ENCODE peak calls at places on chromosomes 12 and 14, in four cellular contexts. I, J, D and N are unnamed samples.

GRCh38 chr12:47878918-47879481 is 25.8 kb downstream of the VDR start:
- DNase-seq in I (no peak), J (no peak), D (no peak), N (no peak)

GRCh38 chr14:53399057-53399456 is 245.9 kb upstream of the DDHD1 start:
- DNase-seq in I (no peak), J (no peak), D (peak; percentile 44), N (no peak)

GRCh38 chr14:36306836-36307235 is 13.6 kb downstream of the MBIP start:
- DNase-seq in D (no peak), I (no peak), J (no peak), N (no peak)

GRCh38 chr14:68216957-68217356 is 397.4 kb downstream of the RAD51B start:
- DNase-seq in D (no peak), J (no peak), I (no peak), N (no peak)

GRCh38 chr14:32183151-32184048 is 18.4 kb upstream of the RNU6-7 start:
- DNase-seq in I (no peak), D (no peak), J (no peak), N (no peak)

GRCh38 chr12:44835641-44836379 is 40.3 kb downstream of the NELL2 start:
- DNase-seq in J (no peak), I (no peak), D (no peak), N (peak; percentile 35)

GRCh38 chr14:44170554-44170953 is 336.5 kb downstream of the FSCB start:
- DNase-seq in D (no peak), I (no peak), J (no peak), N (no peak)

GRCh38 chr12:132523576-132524331 is 33.8 kb downstream of the FBRSL1 start:
- DNase-seq in J (peak; percentile 73), D (peak; percentile 53), I (peak; percentile 76), N (peak; percentile 73)

GRCh38 chr12:203462-204260 is 10.3 kb downstream of the SLC6A12 start:
- DNase-seq in I (no peak), J (no peak), D (peak; percentile 17), N (no peak)

GRCh38 chr14:22753586-22753985 is 12.9 kb upstream of the OXA1L start:
- DNase-seq in J (no peak), I (no peak), D (no peak), N (no peak)

GRCh38 chr12:28574746-28575592 is 384.7 kb downstream of the CCDC91 start:
- DNase-seq in I (no peak), J (no peak), D (no peak), N (no peak)

GRCh38 chr12:19867151-19867550 is 427.9 kb downstream of the AEBP2 start:
- DNase-seq in J (no peak), I (no peak), D (no peak), N (no peak)

GRCh38 chr12:8577879-8578278 is 34.8 kb downstream of the AICDA start:
- DNase-seq in J (no peak), I (no peak), D (no peak), N (no peak)
- TF ChIP-seq CTCF in J (no peak), I (no peak), D (no peak), N (no peak)

GRCh38 chr12:129911437-129912049 is 7.7 kb upstream of the TMEM132D start:
- DNase-seq in J (peak; percentile 40), D (peak; percentile 12), I (peak; percentile 25), N (no peak)
- TF ChIP-seq CTCF in J (peak; percentile 41), D (peak; percentile 44), I (peak; percentile 82), N (no peak)

GRCh38 chr14:59510957-59511356 is 26.6 kb downstream of the JKAMP start:
- DNase-seq in I (no peak), J (no peak), D (no peak), N (no peak)

GRCh38 chr14:59507752-59508103 is 23.4 kb downstream of the JKAMP start:
- DNase-seq in J (no peak), D (no peak), I (no peak), N (no peak)

GRCh38 chr14:59510001-59510400 is 25.7 kb downstream of the JKAMP start:
- DNase-seq in J (no peak), D (no peak), I (no peak), N (no peak)

GRCh38 chr14:59509101-59509500 is 24.8 kb downstream of the JKAMP start:
- DNase-seq in D (no peak), I (no peak), J (no peak), N (no peak)

DNA sequence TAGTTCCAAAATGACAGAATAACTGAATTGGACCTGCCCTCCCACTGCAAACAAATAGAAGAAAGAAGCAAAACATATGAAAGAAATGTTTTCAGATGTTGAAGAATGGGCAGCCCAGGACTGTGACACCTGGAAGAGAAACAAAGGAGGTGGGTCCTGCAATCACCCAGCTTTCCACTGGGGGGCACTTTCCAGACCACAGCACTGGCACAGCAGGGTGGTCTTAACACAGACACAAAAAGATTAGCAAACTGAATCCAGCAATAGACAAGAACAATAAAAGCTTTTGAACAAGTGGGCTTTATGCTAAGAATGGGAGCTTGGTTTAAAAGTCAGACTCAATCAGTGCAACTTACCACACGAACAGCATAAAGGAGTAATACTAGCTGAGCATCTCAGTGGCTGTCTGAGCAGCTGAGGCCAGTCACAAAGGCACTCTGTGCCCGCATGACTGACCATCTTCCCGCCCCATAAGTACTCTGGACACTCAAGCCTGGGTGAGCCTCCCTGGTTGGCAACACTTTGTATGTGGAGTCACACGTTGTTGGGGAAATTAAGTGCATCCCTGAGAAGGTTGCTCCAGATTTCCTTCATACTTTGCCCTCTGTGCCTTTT is 27.7 kb downstream of the JKAMP start:
- DNase-seq in D (peak; percentile 4), J (no peak), I (no peak), N (no peak)
- TF ChIP-seq CTCF in D (peak; percentile 60), J (no peak), I (peak; percentile 19), N (peak; percentile 48)

GRCh38 chr12:112823582-112824149 is 32.1 kb downstream of the RPH3A start:
- DNase-seq in I (no peak), J (no peak), D (no peak), N (no peak)
- TF ChIP-seq CTCF in I (no peak), J (no peak), D (no peak), N (no peak)

DNA sequence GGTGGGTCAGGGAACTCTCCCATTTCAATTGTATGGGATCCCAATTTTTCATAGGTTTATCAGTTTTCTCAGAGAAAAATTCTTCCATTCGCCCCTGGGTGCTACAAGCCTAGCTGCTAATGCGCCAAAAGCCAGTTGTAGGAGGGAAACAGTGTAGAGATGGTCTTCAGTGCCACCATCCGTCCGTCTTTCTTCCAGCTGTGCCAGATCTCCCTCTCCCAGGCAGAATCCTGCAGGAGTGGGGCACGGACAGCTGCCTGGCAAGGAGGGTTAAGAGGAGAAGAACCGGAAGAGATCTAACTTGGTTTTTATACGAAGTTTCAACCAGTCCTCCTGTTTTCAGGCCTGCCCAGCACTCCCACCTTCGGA is 38.9 kb upstream of the FUT8 start:
- DNase-seq in I (no peak), D (peak; percentile 21), J (no peak), N (no peak)
- TF ChIP-seq CTCF in I (no peak), D (no peak), J (no peak), N (no peak)

GRCh38 chr14:86852530-86852929 is 1140.5 kb downstream of the GALC start:
- DNase-seq in I (no peak), J (no peak), D (peak; percentile 5), N (no peak)

GRCh38 chr14:86858591-86858990 is 1134.4 kb downstream of the GALC start:
- DNase-seq in I (no peak), J (no peak), D (no peak), N (no peak)

GRCh38 chr14:86858043-86858442 is 1134.9 kb downstream of the GALC start:
- DNase-seq in I (no peak), J (no peak), D (peak; percentile 60), N (no peak)
- TF ChIP-seq CTCF in I (no peak), J (no peak), D (no peak), N (no peak)

DNA sequence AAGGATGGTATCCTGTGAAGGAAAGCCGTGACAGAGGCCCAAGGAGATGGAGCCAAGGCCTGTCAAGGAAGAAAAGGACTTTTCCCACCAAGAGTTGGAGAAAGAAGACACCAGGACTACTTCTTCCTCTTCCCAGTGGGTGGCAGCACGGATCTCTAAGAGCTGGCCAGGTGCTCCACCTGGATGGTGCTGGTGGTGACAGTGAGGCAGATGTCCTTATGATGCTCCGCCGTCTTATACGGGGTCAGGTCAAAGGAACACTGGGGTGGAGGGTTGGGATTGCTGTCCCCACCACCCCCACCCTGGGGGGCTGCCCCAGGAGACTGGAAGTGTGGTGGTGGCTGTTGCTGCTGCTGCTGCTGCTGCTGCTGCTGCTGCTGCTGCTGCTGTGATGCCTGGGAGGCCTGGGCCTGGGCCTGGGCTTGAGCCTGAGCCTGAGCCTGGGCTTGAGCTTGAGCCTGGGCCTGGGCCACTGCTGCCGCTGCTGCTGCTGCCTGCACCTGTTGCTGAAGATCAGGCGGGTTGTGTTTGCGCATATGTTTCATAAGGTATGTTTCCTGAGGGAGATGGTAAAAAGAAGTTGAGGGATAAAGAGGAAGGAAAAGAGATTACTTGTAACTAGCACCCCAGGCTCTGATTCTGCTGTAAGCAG is 4.8 kb upstream of the ING4 start:
- DNase-seq in I (no peak), D (no peak), J (no peak), N (no peak)
- TF ChIP-seq CTCF in I (no peak), D (no peak), J (no peak), N (no peak)

DNA sequence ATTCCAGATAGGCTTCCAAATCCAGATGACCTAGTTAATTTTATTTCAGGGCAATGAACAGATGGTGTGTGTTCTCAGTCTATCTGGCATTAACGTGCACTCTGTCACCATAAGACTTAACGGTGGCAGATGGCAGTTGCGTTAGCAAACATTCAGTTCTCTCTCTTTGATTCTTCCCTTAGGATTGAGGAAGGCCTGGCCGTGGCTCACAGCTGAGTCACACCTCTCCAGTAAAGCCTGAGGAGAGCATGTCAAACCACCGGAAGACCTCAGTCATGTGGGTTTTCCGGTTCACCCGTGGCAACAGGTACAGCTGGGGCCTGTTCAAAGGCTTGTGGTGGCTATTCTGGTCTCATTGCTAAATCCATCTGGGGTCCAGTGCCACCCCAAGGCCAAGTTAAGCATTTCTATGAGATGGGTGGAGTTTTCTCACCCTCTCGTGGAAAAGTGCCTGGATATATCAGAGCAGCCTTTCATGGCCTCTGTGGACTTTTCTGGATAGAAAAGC is 545.1 kb upstream of the ATP2B1 start:
- DNase-seq in J (peak; percentile 24), D (peak; percentile 83), I (peak; percentile 22), N (peak; percentile 33)
- TF ChIP-seq CTCF in J (no peak), D (peak; percentile 47), I (no peak), N (no peak)

DNA sequence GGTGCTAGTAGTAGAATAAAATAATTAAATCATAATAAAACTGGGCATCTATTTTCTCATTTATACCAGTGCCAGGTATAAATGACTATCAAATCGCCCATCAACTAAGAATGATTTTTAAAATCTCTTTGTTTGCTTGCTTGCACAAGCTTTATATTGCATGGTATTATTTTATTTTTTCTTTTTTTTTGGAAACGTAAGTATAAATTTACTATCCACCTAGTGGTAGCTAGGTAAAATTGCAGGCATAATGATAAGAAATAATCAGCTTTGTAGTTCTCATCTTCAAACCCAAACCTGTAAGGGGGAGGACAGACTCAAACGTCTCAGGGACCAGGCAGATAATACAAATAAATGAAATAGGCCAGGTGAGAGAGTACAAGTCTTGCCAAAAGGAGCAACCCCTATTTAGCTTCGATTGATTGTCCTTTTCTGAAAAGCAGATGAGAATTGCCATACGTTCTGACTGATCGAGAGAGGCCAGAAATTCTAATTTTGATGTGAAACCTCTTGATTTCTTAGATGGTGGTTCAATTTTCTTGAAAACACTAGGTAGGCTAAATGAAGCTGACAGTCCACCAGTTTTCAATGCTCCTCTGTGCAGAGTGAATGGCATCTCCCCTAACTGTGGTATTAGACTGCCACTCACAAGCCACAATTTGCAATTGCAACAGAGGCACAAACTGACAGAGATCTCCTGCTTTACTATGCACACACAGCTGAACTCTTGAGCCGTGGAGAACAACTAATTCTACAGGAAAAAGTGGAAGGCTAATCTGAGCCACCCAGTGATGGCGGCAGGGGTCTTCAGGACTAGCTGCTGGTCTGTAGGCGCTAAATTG is 189.3 kb downstream of the DACT1 start:
- DNase-seq in I (no peak), D (no peak), J (no peak), N (no peak)
- TF ChIP-seq CTCF in I (no peak), D (peak; percentile 31), J (no peak), N (no peak)